ENCODE peak calls at places on chromosome 1, in eight cellular contexts. One of them, this sample, is unnamed.
A peak's percentile ranks its signal among the peaks of the same experiment; 100 is the strongest.

GRCh38 chr1:191358724-191359123 is 799.5 kb upstream of the RGS18 start:
- DNase-seq in H9: no peak
- DNase-seq in upper lobe of right lung: no peak
- DNase-seq in AG04450: no peak
- DNase-seq in colonic mucosa: no peak
- DNase-seq in fibroblast of pulmonary artery: no peak
- DNase-seq in bronchial epithelial cell: no peak
- DNase-seq in nephron progenitor cell: no peak
- DNase-seq in this sample: no peak

GRCh38 chr1:160414836-160415235 is 14.5 kb downstream of the VANGL2 start:
- DNase-seq in upper lobe of right lung: no peak
- DNase-seq in H9: no peak
- DNase-seq in colonic mucosa: no peak
- DNase-seq in fibroblast of pulmonary artery: no peak
- DNase-seq in bronchial epithelial cell: peak; percentile 94
- DNase-seq in AG04450: no peak
- DNase-seq in nephron progenitor cell: no peak
- DNase-seq in this sample: no peak

GRCh38 chr1:11126544-11126943 is 26.9 kb upstream of the EXOSC10 start:
- DNase-seq in colonic mucosa: no peak
- DNase-seq in upper lobe of right lung: no peak
- DNase-seq in H9: no peak
- DNase-seq in bronchial epithelial cell: no peak
- DNase-seq in fibroblast of pulmonary artery: no peak
- DNase-seq in AG04450: no peak
- DNase-seq in nephron progenitor cell: no peak
- DNase-seq in this sample: no peak

GRCh38 chr1:190323530-190323929 is 154.1 kb downstream of the BRINP3 start:
- DNase-seq in H9: no peak
- DNase-seq in nephron progenitor cell: no peak
- DNase-seq in colonic mucosa: no peak
- DNase-seq in upper lobe of right lung: no peak
- DNase-seq in fibroblast of pulmonary artery: no peak
- DNase-seq in bronchial epithelial cell: no peak
- DNase-seq in AG04450: no peak
- DNase-seq in this sample: no peak

GRCh38 chr1:14578156-14578555 is 20.3 kb upstream of the KAZN start:
- DNase-seq in bronchial epithelial cell: peak; percentile 7
- DNase-seq in AG04450: no peak
- DNase-seq in upper lobe of right lung: no peak
- DNase-seq in fibroblast of pulmonary artery: no peak
- DNase-seq in nephron progenitor cell: no peak
- DNase-seq in H9: no peak
- DNase-seq in colonic mucosa: no peak
- DNase-seq in this sample: no peak

GRCh38 chr1:241934181-241934815 is 23.3 kb upstream of the BECN2 start:
- DNase-seq in colonic mucosa: no peak
- DNase-seq in upper lobe of right lung: no peak
- DNase-seq in nephron progenitor cell: peak; percentile 60
- DNase-seq in AG04450: no peak
- DNase-seq in bronchial epithelial cell: peak; percentile 11
- DNase-seq in fibroblast of pulmonary artery: peak; percentile 1
- DNase-seq in H9: peak; percentile 77
- DNase-seq in this sample: no peak

GRCh38 chr1:162368451-162368850 is 8.2 kb downstream of the SPATA46 start:
- DNase-seq in H9: no peak
- DNase-seq in bronchial epithelial cell: no peak
- DNase-seq in colonic mucosa: peak; percentile 74
- DNase-seq in fibroblast of pulmonary artery: no peak
- DNase-seq in upper lobe of right lung: no peak
- DNase-seq in nephron progenitor cell: no peak
- DNase-seq in AG04450: no peak
- DNase-seq in this sample: no peak

GRCh38 chr1:183210678-183211077 is 24.6 kb downstream of the LAMC2 start:
- DNase-seq in colonic mucosa: no peak
- DNase-seq in AG04450: no peak
- DNase-seq in fibroblast of pulmonary artery: no peak
- DNase-seq in bronchial epithelial cell: no peak
- DNase-seq in H9: no peak
- DNase-seq in upper lobe of right lung: no peak
- DNase-seq in nephron progenitor cell: no peak
- DNase-seq in this sample: no peak

GRCh38 chr1:235642021-235642942 is 7.3 kb downstream of the GNG4 start:
- DNase-seq in H9: peak; percentile 81
- DNase-seq in colonic mucosa: no peak
- DNase-seq in bronchial epithelial cell: peak; percentile 30
- DNase-seq in nephron progenitor cell: no peak
- DNase-seq in upper lobe of right lung: no peak
- DNase-seq in AG04450: no peak
- DNase-seq in fibroblast of pulmonary artery: peak; percentile 67
- DNase-seq in this sample: peak; percentile 81

GRCh38 chr1:186306533-186306932 is 68.5 kb downstream of the TPR start:
- DNase-seq in H9: no peak
- DNase-seq in bronchial epithelial cell: no peak
- DNase-seq in colonic mucosa: no peak
- DNase-seq in fibroblast of pulmonary artery: no peak
- DNase-seq in upper lobe of right lung: no peak
- DNase-seq in AG04450: no peak
- DNase-seq in nephron progenitor cell: no peak
- DNase-seq in this sample: no peak

GRCh38 chr1:186302378-186302920 is 72.6 kb downstream of the TPR start:
- DNase-seq in bronchial epithelial cell: no peak
- DNase-seq in upper lobe of right lung: no peak
- DNase-seq in colonic mucosa: no peak
- DNase-seq in H9: no peak
- DNase-seq in AG04450: no peak
- DNase-seq in nephron progenitor cell: no peak
- DNase-seq in fibroblast of pulmonary artery: no peak
- DNase-seq in this sample: no peak

GRCh38 chr1:186303911-186304310 is 71.1 kb downstream of the TPR start:
- DNase-seq in nephron progenitor cell: no peak
- DNase-seq in bronchial epithelial cell: no peak
- DNase-seq in colonic mucosa: no peak
- DNase-seq in upper lobe of right lung: no peak
- DNase-seq in fibroblast of pulmonary artery: no peak
- DNase-seq in AG04450: no peak
- DNase-seq in H9: no peak
- DNase-seq in this sample: no peak

GRCh38 chr1:186307445-186307844 is 67.6 kb downstream of the TPR start:
- DNase-seq in upper lobe of right lung: no peak
- DNase-seq in bronchial epithelial cell: no peak
- DNase-seq in H9: no peak
- DNase-seq in colonic mucosa: no peak
- DNase-seq in nephron progenitor cell: no peak
- DNase-seq in fibroblast of pulmonary artery: no peak
- DNase-seq in AG04450: no peak
- DNase-seq in this sample: no peak

DNA sequence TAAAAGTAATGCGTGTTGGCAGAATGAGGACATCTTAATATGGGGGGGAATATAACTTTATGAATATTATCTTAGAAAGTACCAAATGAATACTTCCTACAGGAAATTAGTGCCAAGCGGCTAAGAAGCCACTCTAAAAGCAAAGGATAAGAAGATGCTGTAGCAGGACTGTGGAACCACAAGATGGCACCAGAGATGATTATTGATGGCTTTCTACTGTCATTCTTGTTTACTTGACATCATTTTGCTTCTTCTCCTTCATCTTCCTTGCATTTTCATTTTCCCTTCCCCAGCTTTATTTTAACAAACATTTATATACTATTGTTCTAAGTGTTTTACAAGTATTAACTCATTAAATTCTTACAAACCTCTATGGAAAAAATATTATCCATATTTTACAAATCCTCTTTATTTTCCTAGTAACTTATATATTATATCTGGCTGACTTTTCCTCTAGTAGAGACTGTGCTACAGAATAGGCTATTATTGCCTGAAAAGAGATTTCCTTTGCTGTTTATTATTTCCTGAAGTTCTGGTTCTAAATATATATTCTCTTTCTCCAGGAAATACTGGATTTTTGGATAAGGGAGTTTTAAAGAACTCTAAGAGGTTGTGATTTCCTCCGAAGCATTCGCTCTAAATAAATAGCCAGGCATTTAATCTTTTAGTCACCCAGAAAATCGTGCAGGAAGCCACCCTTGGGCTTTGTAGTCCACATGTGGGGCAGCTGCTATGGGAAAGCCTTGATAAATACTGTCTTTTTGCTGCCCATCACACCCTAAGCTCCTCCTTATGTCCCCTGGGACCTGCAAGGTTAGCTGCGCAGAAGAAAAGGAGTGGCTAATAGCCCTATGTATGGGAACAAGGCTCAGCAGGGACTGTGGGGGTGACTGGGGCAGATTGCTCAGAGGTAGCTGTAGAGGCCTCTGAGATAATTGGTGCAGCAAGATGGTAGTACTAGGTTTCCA is 69.8 kb downstream of the TPR start:
- DNase-seq in AG04450: no peak
- DNase-seq in fibroblast of pulmonary artery: peak; percentile 46
- DNase-seq in H9: no peak
- DNase-seq in nephron progenitor cell: no peak
- DNase-seq in colonic mucosa: no peak
- DNase-seq in upper lobe of right lung: no peak
- DNase-seq in bronchial epithelial cell: peak; percentile 45
- DNase-seq in this sample: no peak
- TF ChIP-seq CTCF in AG04450: peak; percentile 44
- TF ChIP-seq CTCF in fibroblast of pulmonary artery: peak; percentile 64
- TF ChIP-seq CTCF in H9: peak; percentile 74
- TF ChIP-seq CTCF in nephron progenitor cell: peak; percentile 55
- TF ChIP-seq CTCF in colonic mucosa: peak; percentile 11
- TF ChIP-seq CTCF in upper lobe of right lung: peak; percentile 34
- TF ChIP-seq CTCF in bronchial epithelial cell: peak; percentile 57
- TF ChIP-seq CTCF in this sample: peak; percentile 65

DNA sequence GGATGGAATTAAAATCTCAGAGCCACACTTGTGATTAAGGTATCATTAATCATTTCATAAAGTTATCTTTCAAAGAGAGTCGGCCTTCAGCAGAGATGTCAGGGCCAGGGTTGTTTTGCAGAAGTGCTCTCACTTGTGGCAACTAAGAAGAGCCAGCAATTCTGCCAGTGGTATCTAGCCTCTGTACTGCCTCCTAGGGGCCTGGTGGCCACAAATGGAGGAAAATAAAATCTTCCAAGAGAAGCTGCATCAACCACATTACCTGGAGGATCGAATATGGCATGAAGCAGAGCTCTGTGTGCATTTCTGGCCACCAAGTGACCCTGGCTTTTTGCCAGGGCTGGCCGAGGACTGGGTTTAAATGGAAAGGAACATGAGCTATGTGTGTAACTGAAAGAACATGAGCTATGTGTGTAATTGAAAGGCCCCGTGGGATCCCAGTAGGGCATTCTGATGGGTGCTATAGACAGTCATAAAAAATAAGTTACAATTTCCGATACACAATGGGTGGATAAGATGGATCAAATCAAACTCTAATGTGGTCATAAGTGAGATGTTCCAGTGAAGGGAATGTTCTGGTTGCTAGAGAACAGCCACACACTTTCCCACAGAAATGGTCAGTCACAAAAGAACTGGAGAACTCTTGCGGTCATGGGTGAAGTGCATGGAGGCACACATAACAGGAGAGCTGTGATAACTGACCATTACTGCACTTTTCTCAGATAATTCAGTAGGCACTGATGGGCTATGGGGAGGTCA is 335.8 kb downstream of the CAMTA1 start:
- DNase-seq in nephron progenitor cell: no peak
- DNase-seq in H9: no peak
- DNase-seq in upper lobe of right lung: no peak
- DNase-seq in colonic mucosa: no peak
- DNase-seq in fibroblast of pulmonary artery: no peak
- DNase-seq in bronchial epithelial cell: no peak
- DNase-seq in AG04450: no peak
- DNase-seq in this sample: no peak
- TF ChIP-seq CTCF in nephron progenitor cell: no peak
- TF ChIP-seq CTCF in H9: peak; percentile 63
- TF ChIP-seq CTCF in upper lobe of right lung: no peak
- TF ChIP-seq CTCF in colonic mucosa: no peak
- TF ChIP-seq CTCF in fibroblast of pulmonary artery: no peak
- TF ChIP-seq CTCF in bronchial epithelial cell: peak; percentile 30
- TF ChIP-seq CTCF in AG04450: peak; percentile 19
- TF ChIP-seq CTCF in this sample: no peak

GRCh38 chr1:154760469-154760933 is 109.6 kb downstream of the KCNN3 start:
- DNase-seq in fibroblast of pulmonary artery: peak; percentile 10
- DNase-seq in H9: peak; percentile 78
- DNase-seq in AG04450: no peak
- DNase-seq in nephron progenitor cell: peak; percentile 91
- DNase-seq in bronchial epithelial cell: no peak
- DNase-seq in upper lobe of right lung: peak; percentile 91
- DNase-seq in colonic mucosa: peak; percentile 79
- DNase-seq in this sample: no peak
- TF ChIP-seq CTCF in fibroblast of pulmonary artery: peak; percentile 45
- TF ChIP-seq CTCF in H9: peak; percentile 98
- TF ChIP-seq CTCF in AG04450: peak; percentile 60
- TF ChIP-seq CTCF in nephron progenitor cell: peak; percentile 73
- TF ChIP-seq CTCF in bronchial epithelial cell: peak; percentile 89
- TF ChIP-seq CTCF in upper lobe of right lung: peak; percentile 77
- TF ChIP-seq CTCF in colonic mucosa: peak; percentile 71
- TF ChIP-seq CTCF in this sample: peak; percentile 72

GRCh38 chr1:245291351-245291750 is 136.6 kb downstream of the KIF26B start:
- DNase-seq in colonic mucosa: no peak
- DNase-seq in fibroblast of pulmonary artery: no peak
- DNase-seq in nephron progenitor cell: no peak
- DNase-seq in upper lobe of right lung: no peak
- DNase-seq in H9: no peak
- DNase-seq in bronchial epithelial cell: no peak
- DNase-seq in AG04450: no peak
- DNase-seq in this sample: no peak

GRCh38 chr1:245290836-245291235 is 136.1 kb downstream of the KIF26B start:
- DNase-seq in fibroblast of pulmonary artery: peak; percentile 30
- DNase-seq in nephron progenitor cell: no peak
- DNase-seq in colonic mucosa: no peak
- DNase-seq in H9: no peak
- DNase-seq in bronchial epithelial cell: no peak
- DNase-seq in upper lobe of right lung: no peak
- DNase-seq in AG04450: no peak
- DNase-seq in this sample: no peak

GRCh38 chr1:245292141-245292540 is 137.4 kb downstream of the KIF26B start:
- DNase-seq in upper lobe of right lung: no peak
- DNase-seq in bronchial epithelial cell: no peak
- DNase-seq in fibroblast of pulmonary artery: no peak
- DNase-seq in AG04450: no peak
- DNase-seq in colonic mucosa: no peak
- DNase-seq in nephron progenitor cell: no peak
- DNase-seq in H9: no peak
- DNase-seq in this sample: no peak

GRCh38 chr1:245292571-245292970 is 137.8 kb downstream of the KIF26B start:
- DNase-seq in upper lobe of right lung: no peak
- DNase-seq in AG04450: no peak
- DNase-seq in fibroblast of pulmonary artery: no peak
- DNase-seq in nephron progenitor cell: no peak
- DNase-seq in colonic mucosa: no peak
- DNase-seq in bronchial epithelial cell: no peak
- DNase-seq in H9: no peak
- DNase-seq in this sample: no peak

DNA sequence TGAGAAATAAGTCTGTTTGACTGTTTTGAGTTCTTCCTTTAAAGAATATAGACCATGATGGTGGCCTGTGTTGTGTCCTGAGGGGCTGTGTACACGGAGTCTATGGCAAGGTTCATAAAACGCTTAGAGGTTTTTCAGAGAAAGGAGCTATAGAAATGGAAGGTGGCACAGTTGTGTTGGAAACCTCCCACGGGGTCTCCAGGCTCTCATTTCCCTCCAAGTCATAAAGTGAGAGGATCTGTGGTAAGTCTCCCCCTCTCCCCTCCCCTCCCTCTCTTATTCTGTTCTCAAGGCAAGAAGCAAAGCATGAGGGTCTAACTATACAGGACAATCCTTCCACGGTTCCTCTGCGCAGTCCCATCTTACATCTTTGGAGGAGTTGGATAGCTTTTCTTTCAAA is 139.2 kb downstream of the KIF26B start:
- DNase-seq in fibroblast of pulmonary artery: no peak
- DNase-seq in H9: no peak
- DNase-seq in upper lobe of right lung: no peak
- DNase-seq in nephron progenitor cell: no peak
- DNase-seq in bronchial epithelial cell: no peak
- DNase-seq in AG04450: no peak
- DNase-seq in colonic mucosa: no peak
- DNase-seq in this sample: no peak
- TF ChIP-seq CTCF in fibroblast of pulmonary artery: no peak
- TF ChIP-seq CTCF in H9: no peak
- TF ChIP-seq CTCF in upper lobe of right lung: no peak
- TF ChIP-seq CTCF in nephron progenitor cell: no peak
- TF ChIP-seq CTCF in bronchial epithelial cell: no peak
- TF ChIP-seq CTCF in AG04450: no peak
- TF ChIP-seq CTCF in colonic mucosa: no peak
- TF ChIP-seq CTCF in this sample: no peak

This sample was measured in osteocyte.